ENCODE peak calls at places on chromosomes 16 and 17, in nine cellular contexts. O is upper lobe of right lung, U is cerebellar cortex, K is prostate gland, D is NCI-H748 treated with DMSO at 0.1 percent for 48 hours, Z is right lobe of liver, I is germinal center, R is cardiac muscle cell, Q is endodermal cell. X is an unnamed sample.
A peak's percentile ranks its signal among the peaks of the same experiment; 100 is the strongest.

GRCh38 chr16:70390774-70391173 is 44.1 kb downstream of the DDX19A start:
- DNase-seq in O (no peak), U (peak; percentile 53), K (peak; percentile 40), D (no peak), Z (no peak), I (no peak), R (no peak), Q (no peak), X (no peak)

GRCh38 chr17:1843947-1844346 is 14.1 kb downstream of the RPA1 start:
- DNase-seq in O (no peak), U (no peak), K (no peak), D (no peak), Z (no peak), I (no peak), R (no peak), Q (no peak), X (no peak)

GRCh38 chr16:56226840-56227525 is 35.7 kb downstream of the GNAO1 start:
- DNase-seq in O (no peak), U (peak; percentile 95), K (no peak), D (no peak), Z (no peak), I (no peak), R (no peak), Q (no peak), X (no peak)

GRCh38 chr17:7987112-7987893 is 15.1 kb upstream of the GUCY2D start:
- DNase-seq in O (no peak), U (no peak), K (no peak), D (no peak), Z (no peak), I (no peak), R (peak; percentile 70), Q (no peak), X (no peak)

GRCh38 chr16:9597967-9598730 is 506.7 kb downstream of the HAPSTR1 start:
- DNase-seq in O (no peak), U (peak; percentile 1), K (no peak), D (no peak), Z (no peak), I (no peak), R (no peak), Q (no peak), X (no peak)

GRCh38 chr16:13973321-13974023 is 53.5 kb downstream of the ERCC4 start:
- DNase-seq in O (no peak), U (no peak), K (no peak), D (no peak), Z (no peak), I (no peak), R (no peak), Q (no peak), X (no peak)

GRCh38 chr17:42284566-42284965 is 3.7 kb upstream of the STAT5A start:
- DNase-seq in O (no peak), U (no peak), K (no peak), D (no peak), Z (no peak), I (no peak), R (no peak), Q (peak; percentile 40), X (peak; percentile 35)

GRCh38 chr17:63911657-63912100 is 621 bp upstream of the CSHL1 start:
- DNase-seq in O (peak; percentile 51), U (peak; percentile 14), K (no peak), D (peak; percentile 17), Z (no peak), I (peak; percentile 70), R (peak; percentile 19), Q (peak; percentile 93), X (peak; percentile 71)

GRCh38 chr17:62085511-62086408 is 20.7 kb upstream of the MED13 start:
- DNase-seq in O (no peak), U (no peak), K (no peak), D (no peak), Z (no peak), I (no peak), R (no peak), Q (no peak), X (no peak)

GRCh38 chr16:2033057-2033911 is 6.6 kb downstream of the NHERF2 start:
- DNase-seq in O (peak; percentile 78), U (no peak), K (no peak), D (no peak), Z (peak; percentile 70), I (no peak), R (peak; percentile 73), Q (peak; percentile 68), X (no peak)

GRCh38 chr16:262121-262745 is 13.5 kb downstream of the RGS11 start:
- DNase-seq in O (no peak), U (no peak), K (no peak), D (no peak), Z (no peak), I (no peak), R (no peak), Q (no peak), X (peak; percentile 5)

GRCh38 chr16:82585675-82586074 is 41.1 kb upstream of the CDH13 start:
- DNase-seq in O (no peak), U (no peak), K (no peak), D (no peak), Z (no peak), I (no peak), R (peak; percentile 54), Q (no peak), X (no peak)

GRCh38 chr17:4584125-4584834 is at the start of gene SMTNL2:
- DNase-seq in O (peak; percentile 69), U (no peak), K (no peak), D (no peak), Z (no peak), I (peak; percentile 50), R (peak; percentile 32), Q (peak; percentile 87), X (peak; percentile 68)

GRCh38 chr17:43431741-43432523 is 33.1 kb downstream of the ARL4D start:
- DNase-seq in O (no peak), U (no peak), K (no peak), D (peak; percentile 7), Z (no peak), I (no peak), R (peak; percentile 90), Q (no peak), X (no peak)

GRCh38 chr16:57480754-57481230 is 5.5 kb downstream of the DOK4 start:
- DNase-seq in O (no peak), U (peak; percentile 71), K (no peak), D (no peak), Z (no peak), I (no peak), R (no peak), Q (no peak), X (no peak)

GRCh38 chr17:59762022-59762825 is 54.8 kb downstream of the VMP1 start:
- DNase-seq in O (no peak), U (no peak), K (no peak), D (no peak), Z (no peak), I (no peak), R (peak; percentile 76), Q (no peak), X (no peak)

GRCh38 chr17:50508573-50509460 is 578 bp downstream of the MYCBPAP start:
- DNase-seq in O (no peak), U (no peak), K (no peak), D (no peak), Z (no peak), I (no peak), R (no peak), Q (no peak), X (no peak)

GRCh38 chr16:4839942-4840341 is 7.1 kb downstream of the GLYR1 start:
- DNase-seq in O (no peak), U (no peak), K (no peak), D (no peak), Z (no peak), I (no peak), R (no peak), Q (no peak), X (no peak)

GRCh38 chr17:68509151-68510057 is 2.8 kb upstream of the PRKAR1A start:
- DNase-seq in O (peak; percentile 71), U (no peak), K (no peak), D (no peak), Z (peak; percentile 59), I (no peak), R (no peak), Q (peak; percentile 61), X (peak; percentile 89)

GRCh38 chr17:64399071-64399766 is 8.6 kb upstream of the PECAM1 start:
- DNase-seq in O (no peak), U (no peak), K (no peak), D (no peak), Z (no peak), I (no peak), R (no peak), Q (no peak), X (no peak)

GRCh38 chr16:70715113-70715711 is 29.4 kb upstream of the MTSS2 start:
- DNase-seq in O (peak; percentile 82), U (peak; percentile 89), K (peak; percentile 84), D (no peak), Z (peak; percentile 93), I (no peak), R (peak; percentile 96), Q (no peak), X (peak; percentile 68)

GRCh38 chr17:27980035-27980434 is 62.4 kb upstream of the NLK start:
- DNase-seq in O (no peak), U (no peak), K (no peak), D (no peak), Z (peak; percentile 32), I (no peak), R (peak; percentile 95), Q (no peak), X (no peak)

GRCh38 chr17:77944390-77945222 is 13.9 kb upstream of the TNRC6C start:
- DNase-seq in O (no peak), U (no peak), K (no peak), D (no peak), Z (no peak), I (no peak), R (no peak), Q (no peak), X (no peak)

GRCh38 chr16:11423315-11424117 is 78.3 kb downstream of the RMI2 start:
- DNase-seq in O (no peak), U (no peak), K (no peak), D (no peak), Z (no peak), I (no peak), R (no peak), Q (no peak), X (no peak)

GRCh38 chr16:1512174-1512573 is 19.0 kb downstream of the TELO2 start:
- DNase-seq in O (no peak), U (no peak), K (no peak), D (no peak), Z (no peak), I (no peak), R (no peak), Q (no peak), X (peak; percentile 25)

GRCh38 chr16:75860654-75861053 is 134.4 kb upstream of the CPHXL start:
- DNase-seq in O (no peak), U (peak; percentile 77), K (no peak), D (peak; percentile 77), Z (no peak), I (no peak), R (no peak), Q (peak; percentile 53), X (peak; percentile 67)

GRCh38 chr16:3158014-3158497 is 23.2 kb downstream of the ZNF213 start:
- DNase-seq in O (no peak), U (peak; percentile 52), K (peak; percentile 16), D (no peak), Z (no peak), I (no peak), R (peak; percentile 25), Q (peak; percentile 82), X (no peak)

GRCh38 chr17:42253601-42254000 is 22.6 kb downstream of the STAT5B start:
- DNase-seq in O (no peak), U (no peak), K (no peak), D (no peak), Z (no peak), I (no peak), R (no peak), Q (no peak), X (no peak)

GRCh38 chr16:22369221-22369811 is 5.1 kb downstream of the CDR2 start:
- DNase-seq in O (no peak), U (no peak), K (no peak), D (no peak), Z (no peak), I (no peak), R (peak; percentile 78), Q (no peak), X (no peak)